ENCODE peak calls at places on chromosomes 7 and 10, in nine cellular contexts. G, E, B, U, R, K, F, P and I are unnamed samples.

GRCh38 chr7:94057955-94058354 is 53.8 kb upstream of the BET1 start:
- DNase-seq in F (no peak), K (no peak), U (no peak), B (no peak), E (no peak), P (no peak), R (no peak), G (no peak), I (no peak)

GRCh38 chr10:86348321-86349210 is 18.0 kb downstream of the GRID1 start:
- DNase-seq in P (no peak), R (no peak), F (no peak), K (no peak), E (peak), G (no peak), U (no peak), B (peak), I (no peak)

GRCh38 chr10:74889662-74889998 is 63.2 kb downstream of the KAT6B start:
- DNase-seq in G (no peak), R (no peak), K (no peak), E (no peak), P (no peak), B (no peak), F (no peak), U (no peak), I (no peak)

GRCh38 chr7:88002617-88003016 is 68.6 kb downstream of the ADAM22 start:
- DNase-seq in P (no peak), U (no peak), K (no peak), R (no peak), G (no peak), B (no peak), E (no peak), F (no peak), I (no peak)

GRCh38 chr10:58435297-58435696 is 50.1 kb downstream of the TFAM start:
- DNase-seq in R (no peak), B (no peak), P (no peak), K (no peak), E (peak), F (peak), G (peak), U (no peak), I (no peak)

GRCh38 chr7:32164341-32164996 is 94.3 kb upstream of the PDE1C start:
- DNase-seq in G (peak), B (no peak), U (peak), R (no peak), F (peak), P (no peak), E (peak), K (no peak), I (no peak)

GRCh38 chr7:73638921-73639320 is 14.6 kb upstream of the MLXIPL start:
- DNase-seq in P (no peak), R (no peak), B (no peak), E (no peak), G (no peak), K (no peak), U (no peak), F (no peak), I (no peak)

GRCh38 chr7:133797818-133798485 is 329.2 kb upstream of the LRGUK start:
- DNase-seq in B (no peak), U (no peak), E (no peak), R (no peak), G (peak), K (no peak), F (no peak), P (no peak), I (no peak)

GRCh38 chr10:78685466-78686163 is 383.2 kb upstream of the ZMIZ1 start:
- DNase-seq in B (no peak), F (no peak), E (no peak), G (peak), K (no peak), R (no peak), U (no peak), P (no peak), I (no peak)

GRCh38 chr10:97169911-97170693 is 15.7 kb downstream of the SLIT1 start:
- DNase-seq in K (no peak), P (no peak), F (peak), U (no peak), R (no peak), B (no peak), G (no peak), E (no peak), I (no peak)

GRCh38 chr10:71213127-71213616 is 802 bp downstream of the UNC5B start:
- DNase-seq in E (peak), R (no peak), U (peak), K (no peak), F (peak), B (no peak), G (peak), P (peak), I (peak)

DNA sequence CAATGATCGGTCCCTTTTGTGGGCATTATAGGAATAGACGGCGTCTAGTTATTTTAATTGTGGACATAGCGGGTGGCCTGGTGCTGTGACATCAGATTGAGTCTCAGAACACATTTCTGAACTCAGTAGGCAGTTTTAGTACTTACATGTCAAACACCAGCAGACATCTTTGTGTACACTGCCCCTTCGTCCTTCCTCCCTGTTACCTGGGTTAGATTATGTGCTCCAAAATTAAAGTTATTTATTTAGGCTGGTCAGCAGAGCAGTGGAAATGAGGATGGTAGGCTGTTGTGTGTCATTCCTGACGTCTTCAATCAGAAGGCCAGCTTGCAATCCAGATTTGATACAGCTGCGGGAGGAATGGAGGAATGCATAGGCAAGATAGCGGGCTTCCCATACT is 3.7 kb downstream of the TCF7L2 start:
- DNase-seq in P (no peak), G (peak), U (no peak), F (no peak), K (no peak), B (no peak), E (no peak), R (no peak), I (no peak)
- H3K27ac ChIP-seq in P (no peak), G (peak), U (peak), F (peak), K (peak), B (peak), E (no peak), R (no peak), I (no peak)

DNA sequence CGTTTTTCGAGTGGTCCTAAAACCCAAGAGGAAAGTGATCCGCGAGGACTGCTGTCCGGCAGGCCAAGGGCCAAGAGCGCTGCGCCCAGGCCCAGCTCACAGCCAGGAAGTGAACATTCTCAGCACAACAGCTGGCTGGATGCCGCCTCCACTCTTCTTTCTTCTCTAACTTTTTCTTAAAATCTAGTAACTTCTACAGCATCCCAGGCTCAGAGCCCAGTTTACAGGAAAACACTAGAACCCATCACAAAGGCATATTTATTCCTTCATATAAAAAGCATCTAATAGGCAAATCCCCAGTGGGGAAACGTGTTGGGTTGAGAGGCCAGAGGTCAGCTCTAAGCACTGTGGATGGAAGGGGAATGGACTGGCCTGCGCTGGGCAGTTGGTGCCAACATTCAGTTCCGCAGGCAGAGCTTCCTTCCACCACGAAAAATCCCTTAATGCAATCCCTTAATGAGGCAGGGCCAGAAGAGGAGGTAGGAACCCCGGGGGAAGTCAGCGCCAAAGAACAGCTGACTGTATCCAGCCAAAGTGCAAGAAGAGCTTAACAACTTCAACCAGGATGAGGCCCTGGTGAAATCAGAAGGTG is 74.8 kb downstream of the ZRANB1 start:
- DNase-seq in F (no peak), E (no peak), R (no peak), P (no peak), U (peak), K (peak), G (no peak), B (no peak), I (no peak)
- H3K27ac ChIP-seq in F (peak), E (no peak), R (no peak), P (no peak), U (peak), K (peak), G (no peak), B (peak), I (no peak)

GRCh38 chr7:22443370-22444180 is 56.4 kb downstream of the STEAP1B start:
- DNase-seq in F (peak), E (no peak), R (no peak), U (no peak), G (peak), P (no peak), K (no peak), B (no peak), I (no peak)

GRCh38 chr7:22445871-22446270 is 54.1 kb downstream of the STEAP1B start:
- DNase-seq in B (no peak), E (no peak), F (no peak), P (peak), U (no peak), K (no peak), R (no peak), G (no peak), I (no peak)

GRCh38 chr7:22444181-22444966 is 55.6 kb downstream of the STEAP1B start:
- DNase-seq in E (no peak), K (no peak), F (peak), U (peak), G (no peak), R (no peak), B (no peak), P (peak), I (no peak)

GRCh38 chr7:22447008-22447407 is 53.0 kb downstream of the STEAP1B start:
- DNase-seq in P (peak), B (no peak), R (no peak), E (no peak), G (no peak), F (no peak), K (no peak), U (no peak), I (no peak)

DNA sequence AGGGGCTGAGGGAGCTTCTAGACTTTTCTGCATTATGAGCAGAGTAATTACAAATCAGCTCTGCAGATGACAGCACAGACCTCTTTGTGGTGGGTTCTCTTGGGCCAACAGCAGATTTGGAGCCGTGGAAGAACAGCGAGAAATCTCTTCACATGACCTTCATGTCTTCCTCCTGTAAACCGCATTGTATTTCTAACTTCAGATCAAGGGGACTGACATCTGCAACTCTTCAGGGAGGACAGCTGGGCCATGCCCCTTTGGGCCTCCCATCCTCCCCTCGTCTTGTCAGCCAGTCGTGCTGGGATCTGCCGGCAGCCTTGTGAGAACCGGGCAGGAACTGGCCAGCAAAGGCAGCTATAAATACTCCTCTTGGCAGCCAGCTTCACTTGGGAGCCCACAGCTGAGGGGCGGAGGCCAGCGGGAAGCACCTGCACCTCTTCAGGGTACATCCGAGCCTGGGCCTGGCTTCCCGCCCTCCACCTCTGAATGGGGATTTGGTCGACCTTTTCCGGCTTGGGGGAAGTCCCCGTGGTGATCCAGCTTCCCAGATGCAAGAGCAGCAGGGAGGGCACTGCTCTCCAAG is 54.8 kb downstream of the STEAP1B start:
- DNase-seq in R (no peak), P (peak), U (peak), F (peak), B (no peak), G (no peak), K (peak), E (peak), I (no peak)
- H3K27ac ChIP-seq in R (no peak), P (peak), U (peak), F (peak), B (peak), G (no peak), K (no peak), E (no peak), I (no peak)

GRCh38 chr7:47228386-47229014 is 353.4 kb downstream of the TNS3 start:
- DNase-seq in E (peak), G (no peak), R (no peak), B (no peak), K (no peak), U (no peak), P (peak), F (no peak), I (no peak)
- H3K27ac ChIP-seq in E (no peak), G (no peak), R (no peak), B (no peak), K (no peak), U (no peak), P (no peak), F (no peak), I (no peak)

DNA sequence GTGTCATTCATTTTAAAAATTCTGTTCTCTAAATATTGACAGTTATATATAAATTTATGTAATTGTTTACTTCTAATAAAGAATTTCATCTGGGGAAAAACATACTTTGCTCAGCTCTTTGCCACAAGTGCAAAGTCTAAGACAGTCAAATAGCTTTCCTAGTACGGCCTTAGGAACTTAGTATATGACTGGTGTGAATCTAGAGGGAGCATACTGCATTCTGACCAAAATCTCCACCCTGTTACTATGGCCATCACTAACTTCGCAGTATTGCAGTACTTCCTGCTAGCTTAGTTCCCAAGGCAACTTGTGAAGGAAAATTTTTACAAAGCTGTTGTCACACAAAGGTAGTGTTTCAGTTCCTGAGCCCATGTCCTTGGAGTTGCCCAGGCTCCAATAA is 181.5 kb downstream of the CFTR start:
- DNase-seq in U (no peak), P (no peak), B (no peak), F (no peak), K (no peak), G (no peak), R (no peak), E (no peak), I (no peak)
- H3K27ac ChIP-seq in U (no peak), P (no peak), B (no peak), F (peak), K (no peak), G (no peak), R (no peak), E (no peak), I (no peak)

GRCh38 chr7:151057038-151057736 is 510 bp downstream of the CDK5 start:
- DNase-seq in R (no peak), E (no peak), K (no peak), P (no peak), U (no peak), B (no peak), F (no peak), G (no peak), I (no peak)

GRCh38 chr7:151053751-151054150 is 3.9 kb downstream of the CDK5 start:
- DNase-seq in G (no peak), P (no peak), F (no peak), E (no peak), U (no peak), B (no peak), R (no peak), K (no peak), I (no peak)

GRCh38 chr7:151051108-151051507 is 2.8 kb downstream of the ASIC3 start:
- DNase-seq in U (peak), F (peak), P (no peak), R (peak), B (peak), E (peak), K (no peak), G (peak), I (peak)

GRCh38 chr7:151056286-151057037 is 1.2 kb downstream of the CDK5 start:
- DNase-seq in G (no peak), E (peak), U (no peak), F (no peak), B (no peak), K (no peak), P (peak), R (no peak), I (no peak)

GRCh38 chr7:151053091-151053490 is 4.6 kb downstream of the CDK5 start:
- DNase-seq in F (no peak), E (no peak), R (no peak), K (no peak), B (no peak), U (no peak), P (no peak), G (no peak), I (no peak)
- H3K27ac ChIP-seq in F (no peak), E (no peak), R (no peak), K (no peak), B (no peak), U (no peak), P (no peak), G (no peak), I (no peak)